ENCODE peak calls at places on chromosomes 1 and 21, in seven cellular contexts. C, H, R, V, T, S and D are unnamed samples.

GRCh38 chr1:54403808-54404261 is 2.4 kb downstream of the SSBP3 start:
- DNase-seq in C (peak), H (peak), R (no peak), V (peak), T (peak), S (peak), D (no peak)

GRCh38 chr1:208212893-208213292 is 31.3 kb downstream of the PLXNA2 start:
- DNase-seq in C (no peak), H (no peak), R (no peak), V (no peak), T (no peak), S (no peak), D (no peak)

GRCh38 chr1:107594541-107594940 is 370.4 kb downstream of the VAV3 start:
- DNase-seq in C (no peak), H (no peak), R (no peak), V (no peak), T (peak), S (no peak), D (no peak)

GRCh38 chr1:155173478-155174333 is at the start of gene TRIM46:
- DNase-seq in C (peak), H (peak), R (no peak), V (peak), T (peak), S (peak), D (peak)

GRCh38 chr1:110639724-110640386 is 33.7 kb upstream of the KCNA2 start:
- DNase-seq in C (peak), H (no peak), R (no peak), V (no peak), T (no peak), S (peak), D (no peak)

GRCh38 chr21:34912022-34912933 is 136.8 kb downstream of the RUNX1 start:
- DNase-seq in C (no peak), H (no peak), R (no peak), V (no peak), T (no peak), S (peak), D (no peak)

GRCh38 chr1:28864695-28865094 is 49.7 kb upstream of the EPB41 start:
- DNase-seq in C (no peak), H (no peak), R (no peak), V (no peak), T (no peak), S (no peak), D (no peak)

GRCh38 chr1:156165083-156165482 is 11.7 kb downstream of the SEMA4A start:
- DNase-seq in C (no peak), H (no peak), R (no peak), V (no peak), T (no peak), S (no peak), D (no peak)

GRCh38 chr21:25961042-25961441 is 209.5 kb downstream of the APP start:
- DNase-seq in C (no peak), H (no peak), R (no peak), V (no peak), T (no peak), S (no peak), D (no peak)

GRCh38 chr1:173416034-173416433 is 61.1 kb upstream of the PRDX6 start:
- DNase-seq in C (no peak), H (no peak), R (no peak), V (no peak), T (no peak), S (no peak), D (no peak)

GRCh38 chr1:20723537-20724363 is 5.9 kb upstream of the KIF17 start:
- DNase-seq in C (no peak), H (no peak), R (no peak), V (no peak), T (no peak), S (no peak), D (no peak)

GRCh38 chr1:156691665-156692408 is 13.5 kb downstream of the CRABP2 start:
- DNase-seq in C (no peak), H (no peak), R (no peak), V (no peak), T (no peak), S (no peak), D (peak)

GRCh38 chr1:99645699-99646531 is at the start of gene PALMD:
- DNase-seq in C (no peak), H (no peak), R (no peak), V (no peak), T (peak), S (no peak), D (peak)

GRCh38 chr1:101128211-101128727 is 102.7 kb upstream of the DPH5 start:
- DNase-seq in C (no peak), H (no peak), R (no peak), V (no peak), T (no peak), S (no peak), D (no peak)

GRCh38 chr21:40043423-40043822 is 176.2 kb downstream of the PCP4 start:
- DNase-seq in C (no peak), H (no peak), R (no peak), V (no peak), T (no peak), S (no peak), D (no peak)

GRCh38 chr1:164559342-164560070 is 522 bp downstream of the PBX1 start:
- DNase-seq in C (peak), H (no peak), R (no peak), V (no peak), T (peak), S (no peak), D (no peak)

GRCh38 chr1:31751822-31752241 is 12.3 kb downstream of the ADGRB2 start:
- DNase-seq in C (no peak), H (no peak), R (no peak), V (no peak), T (no peak), S (no peak), D (no peak)

GRCh38 chr1:173426057-173426456 is 51.1 kb upstream of the PRDX6 start:
- DNase-seq in C (no peak), H (no peak), R (no peak), V (no peak), T (no peak), S (no peak), D (no peak)

GRCh38 chr1:21620461-21620860 is 48.7 kb downstream of the RAP1GAP start:
- DNase-seq in C (no peak), H (no peak), R (no peak), V (no peak), T (no peak), S (peak), D (no peak)

GRCh38 chr1:165630629-165631402 is at the start of gene MGST3:
- DNase-seq in C (peak), H (peak), R (peak), V (peak), T (peak), S (peak), D (peak)

GRCh38 chr1:40897499-40897898 is 35.3 kb upstream of the CITED4 start:
- DNase-seq in C (no peak), H (peak), R (no peak), V (peak), T (peak), S (peak), D (no peak)

GRCh38 chr1:2526824-2527552 is 592 bp upstream of the PANK4 start:
- DNase-seq in C (peak), H (no peak), R (no peak), V (peak), T (peak), S (peak), D (peak)

GRCh38 chr1:240794061-240794843 is 182.3 kb upstream of the GREM2 start:
- DNase-seq in C (no peak), H (no peak), R (no peak), V (no peak), T (no peak), S (no peak), D (no peak)

GRCh38 chr1:212749924-212750535 is 41.5 kb downstream of the NSL1 start:
- DNase-seq in C (peak), H (peak), R (no peak), V (peak), T (peak), S (peak), D (peak)

GRCh38 chr1:203692565-203693470 is 66.2 kb downstream of the ATP2B4 start:
- DNase-seq in C (peak), H (peak), R (peak), V (peak), T (peak), S (peak), D (no peak)

GRCh38 chr1:226148121-226148648 is 38.4 kb downstream of the ACBD3 start:
- DNase-seq in C (no peak), H (no peak), R (no peak), V (no peak), T (no peak), S (no peak), D (no peak)

GRCh38 chr1:12594966-12595838 is 22.8 kb downstream of the DHRS3 start:
- DNase-seq in C (peak), H (peak), R (no peak), V (peak), T (peak), S (peak), D (peak)

GRCh38 chr1:21779613-21780521 is 3.1 kb downstream of the USP48 start:
- DNase-seq in C (peak), H (no peak), R (no peak), V (no peak), T (no peak), S (peak), D (peak)

GRCh38 chr1:152951711-152952110 is 4.7 kb downstream of the SPRR5 start:
- DNase-seq in C (no peak), H (no peak), R (no peak), V (no peak), T (no peak), S (no peak), D (no peak)

GRCh38 chr1:22117851-22118250 is 25.0 kb downstream of the WNT4 start:
- DNase-seq in C (peak), H (no peak), R (no peak), V (peak), T (peak), S (peak), D (no peak)

GRCh38 chr1:63936276-63936675 is 162.5 kb downstream of the ROR1 start:
- DNase-seq in C (no peak), H (no peak), R (no peak), V (no peak), T (peak), S (no peak), D (no peak)

GRCh38 chr1:205183676-205184335 is 27.7 kb downstream of the DSTYK start:
- DNase-seq in C (peak), H (no peak), R (no peak), V (no peak), T (peak), S (peak), D (no peak)

GRCh38 chr1:201139756-201140155 is 12.8 kb upstream of the ASCL5 start:
- DNase-seq in C (no peak), H (no peak), R (no peak), V (no peak), T (no peak), S (no peak), D (no peak)

GRCh38 chr1:201139306-201139705 is 12.3 kb upstream of the ASCL5 start:
- DNase-seq in C (no peak), H (no peak), R (no peak), V (no peak), T (no peak), S (no peak), D (no peak)

GRCh38 chr1:201136696-201137392 is 9.9 kb upstream of the ASCL5 start:
- DNase-seq in C (no peak), H (no peak), R (no peak), V (no peak), T (no peak), S (no peak), D (no peak)

GRCh38 chr1:201138311-201138840 is 11.4 kb upstream of the ASCL5 start:
- DNase-seq in C (peak), H (no peak), R (no peak), V (no peak), T (no peak), S (no peak), D (no peak)

GRCh38 chr1:201137579-201138310 is 10.8 kb upstream of the ASCL5 start:
- DNase-seq in C (peak), H (peak), R (peak), V (peak), T (peak), S (peak), D (no peak)
- H3K4me3 ChIP-seq in C (no peak), H (no peak), R (no peak), V (no peak), T (no peak), S (no peak), D (no peak)

DNA sequence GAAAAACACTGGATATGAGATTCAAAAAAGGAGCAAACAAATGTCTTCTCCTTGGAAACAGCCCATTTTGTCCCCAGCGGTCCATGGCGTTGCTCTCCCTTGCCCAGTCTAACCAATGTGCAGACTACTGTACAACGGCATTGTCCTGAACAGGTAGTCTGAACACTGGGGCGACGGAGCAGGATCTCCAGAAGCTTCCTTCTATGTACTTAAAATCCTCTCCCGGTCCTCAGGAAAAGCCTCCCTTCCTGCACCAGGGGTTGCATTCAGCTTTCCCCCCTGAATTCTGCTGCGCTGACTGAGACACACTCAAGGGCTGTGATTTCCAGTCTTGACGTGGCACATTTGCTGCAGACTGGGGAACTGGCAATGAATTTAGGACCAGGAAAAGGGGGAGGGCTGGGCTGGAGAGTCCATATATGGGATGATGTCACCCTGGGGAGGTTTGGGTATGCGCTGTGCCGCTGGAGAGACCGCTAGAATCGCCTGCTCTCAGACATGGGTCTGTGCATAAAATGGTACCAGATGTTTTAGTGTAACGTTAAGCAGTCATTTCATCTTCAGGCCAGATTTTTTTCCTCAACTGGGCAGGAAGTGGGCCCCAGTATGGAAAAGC is 275.9 kb upstream of the C1orf105 start:
- DNase-seq in C (peak), H (peak), R (peak), V (peak), T (peak), S (peak), D (peak)
- H3K4me3 ChIP-seq in C (no peak), H (peak), R (peak), V (peak), T (peak), S (peak), D (peak)

GRCh38 chr1:9291914-9292360 is 757 bp upstream of the SPSB1 start:
- DNase-seq in C (peak), H (peak), R (no peak), V (peak), T (peak), S (peak), D (peak)
- H3K4me3 ChIP-seq in C (peak), H (peak), R (peak), V (peak), T (peak), S (peak), D (peak)

DNA sequence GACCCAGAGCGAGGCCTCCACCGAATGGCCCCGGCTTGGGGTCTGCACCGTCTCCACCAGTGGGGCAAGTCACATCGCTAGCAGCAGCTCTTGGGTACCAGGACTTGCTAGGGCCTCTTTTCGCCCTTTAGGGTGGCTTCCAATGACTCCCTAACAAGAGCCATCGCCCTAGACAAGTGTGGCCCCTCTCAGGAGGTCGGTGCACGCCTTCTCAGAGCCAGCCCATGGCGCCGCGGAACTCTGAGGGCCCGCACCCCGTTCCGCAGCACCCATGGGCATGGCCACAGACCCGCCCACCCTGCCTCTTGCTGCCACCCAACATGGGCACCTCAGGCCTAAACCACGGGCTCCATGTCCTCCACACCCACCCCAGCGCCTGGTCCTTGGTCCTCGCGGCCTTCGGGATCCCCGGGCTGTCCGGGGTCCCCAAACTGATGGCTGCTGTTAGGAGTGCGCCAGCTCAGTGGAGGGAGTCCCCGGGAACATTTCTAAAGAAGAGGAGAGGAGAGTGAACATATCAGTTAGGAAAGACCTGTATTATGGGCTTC is 3.2 kb upstream of the CACNA1S start:
- DNase-seq in C (no peak), H (no peak), R (no peak), V (no peak), T (no peak), S (no peak), D (no peak)
- H3K4me3 ChIP-seq in C (no peak), H (no peak), R (peak), V (no peak), T (no peak), S (no peak), D (no peak)

DNA sequence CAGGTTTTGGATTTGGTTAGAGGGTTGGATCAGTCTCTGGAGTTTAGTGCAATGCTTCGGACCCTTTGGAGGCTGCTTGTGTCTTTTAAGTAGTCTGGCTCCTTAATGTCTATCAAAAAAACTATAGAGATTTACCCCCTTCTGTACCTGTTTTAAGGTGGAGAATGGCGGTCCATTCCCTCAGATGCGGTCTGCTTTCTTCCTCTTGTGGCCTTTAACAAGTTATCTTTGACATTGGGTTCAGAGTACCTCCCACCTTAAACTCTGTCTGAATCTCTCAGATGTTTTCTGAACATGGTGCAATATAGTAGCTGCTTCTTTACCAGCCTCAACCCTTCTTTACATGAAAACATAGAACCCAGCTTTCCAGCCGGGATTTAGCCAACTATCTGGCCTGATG is 2.4 kb downstream of the IPO9 start:
- DNase-seq in C (no peak), H (no peak), R (no peak), V (no peak), T (no peak), S (no peak), D (no peak)
- H3K4me3 ChIP-seq in C (no peak), H (no peak), R (no peak), V (no peak), T (no peak), S (no peak), D (no peak)

GRCh38 chr1:233500111-233500510 is 113.8 kb upstream of the KCNK1 start:
- DNase-seq in C (no peak), H (no peak), R (no peak), V (no peak), T (no peak), S (no peak), D (no peak)

GRCh38 chr1:233503351-233503950 is 110.5 kb upstream of the KCNK1 start:
- DNase-seq in C (no peak), H (no peak), R (no peak), V (no peak), T (no peak), S (no peak), D (no peak)

GRCh38 chr1:233509596-233509995 is 104.3 kb upstream of the KCNK1 start:
- DNase-seq in C (no peak), H (no peak), R (no peak), V (no peak), T (no peak), S (no peak), D (no peak)

DNA sequence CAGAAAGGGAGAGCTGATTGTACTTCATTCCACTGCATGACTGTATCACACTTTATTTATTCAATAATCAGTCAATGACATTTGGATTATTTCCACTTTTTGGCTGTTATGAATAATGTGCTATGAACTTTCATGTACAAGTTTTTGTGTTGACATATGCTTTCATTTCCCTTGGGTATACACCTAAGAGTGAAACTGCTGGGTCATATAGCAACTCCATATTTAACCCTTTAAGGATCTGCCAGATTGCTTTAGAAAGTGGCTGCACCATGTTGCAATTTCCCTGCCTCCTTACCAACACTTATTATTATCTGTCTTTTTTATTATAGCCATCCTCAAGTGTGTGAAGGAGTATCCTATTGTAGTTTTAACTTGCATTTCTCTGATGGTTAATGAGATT is 108.8 kb upstream of the KCNK1 start:
- DNase-seq in C (no peak), H (no peak), R (no peak), V (no peak), T (no peak), S (no peak), D (no peak)
- H3K4me3 ChIP-seq in C (no peak), H (no peak), R (no peak), V (no peak), T (no peak), S (no peak), D (no peak)

DNA sequence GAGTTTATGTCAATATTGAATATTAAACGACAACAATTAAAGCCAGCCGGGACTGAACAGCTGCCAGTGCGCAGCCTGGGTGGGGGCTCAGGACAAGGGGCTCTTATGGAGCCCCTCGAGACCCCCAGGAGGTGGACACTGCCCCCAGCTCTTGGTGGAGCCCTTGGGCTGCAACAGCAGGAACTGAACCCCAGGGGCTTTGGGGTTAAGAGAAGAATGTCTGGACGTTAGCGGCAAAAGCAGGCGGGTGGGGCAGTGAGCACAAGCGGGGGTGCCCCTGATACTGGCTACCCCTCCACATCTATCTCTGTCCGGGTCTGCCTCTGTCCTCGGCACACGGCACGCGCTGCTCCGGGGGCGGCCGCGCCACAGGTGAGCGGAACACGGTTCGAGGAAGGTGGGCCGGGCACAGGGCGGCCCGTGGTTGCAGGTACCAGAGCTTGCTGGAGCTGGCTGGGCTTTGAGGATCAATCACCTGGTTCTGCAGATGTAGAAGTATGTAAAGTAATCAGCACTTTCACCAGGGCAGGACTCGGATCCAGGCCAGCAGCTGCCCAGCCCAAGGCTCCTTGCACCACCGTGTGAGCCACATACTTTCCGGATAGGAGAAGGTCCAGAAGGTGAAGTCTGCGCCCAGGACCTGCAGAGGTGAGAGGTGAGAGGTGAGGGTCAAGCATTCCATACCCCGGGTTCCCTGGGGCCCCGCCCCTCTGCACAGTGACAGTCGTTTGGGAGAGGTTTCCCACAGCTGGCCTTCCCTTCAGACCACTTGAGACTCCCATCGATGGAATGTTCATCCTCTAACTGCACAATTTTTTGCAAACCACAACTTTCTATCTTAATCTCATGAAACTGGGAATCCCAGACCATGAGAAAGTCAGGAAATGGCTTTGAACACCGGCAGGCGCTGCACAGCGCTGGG is 12.4 kb upstream of the POFUT2 start:
- DNase-seq in C (peak), H (peak), R (no peak), V (peak), T (peak), S (no peak), D (no peak)
- H3K4me3 ChIP-seq in C (no peak), H (no peak), R (peak), V (no peak), T (no peak), S (no peak), D (no peak)